ENCODE peak calls at places on chromosome 3, in eight cellular contexts. S is thoracic aorta; P is stimulated activated CD4-positive, alpha-beta T cell treated with anti-CD3 and anti-CD28 coated beads, Interleukin-1b, Interleukin-23, amount 100 ng/mL, for 1 hour; D is uterus; N is NCI-H1105; A is HCT116; F is activated T-helper 1 cell treated with Interleukin-2 at 50 U/mL for 16 hours; V is heart right ventricle. M is an unnamed sample.

GRCh38 chr3:15633159-15633558 is 31.6 kb downstream of the BTD start:
- DNase-seq in D (no peak), S (no peak), F (no peak), N (peak; percentile 26), A (no peak), P (no peak), V (no peak), M (no peak)

GRCh38 chr3:79639855-79640254 is 127.9 kb downstream of the ROBO1 start:
- DNase-seq in S (no peak), P (no peak), N (no peak), A (no peak), F (no peak), V (no peak), D (no peak), M (no peak)

GRCh38 chr3:9750556-9751411 is 1.0 kb downstream of the OGG1 start:
- DNase-seq in P (no peak), F (no peak), V (no peak), S (no peak), D (no peak), N (no peak), A (no peak), M (no peak)

GRCh38 chr3:40720351-40720750 is 195.6 kb downstream of the ZNF621 start:
- DNase-seq in A (no peak), S (no peak), N (no peak), F (no peak), P (no peak), D (no peak), V (no peak), M (no peak)

GRCh38 chr3:101779808-101780366 is 876 bp downstream of the NXPE3 start:
- DNase-seq in F (no peak), V (no peak), D (no peak), N (peak; percentile 50), S (no peak), P (no peak), A (no peak), M (no peak)

GRCh38 chr3:11245827-11246662 is 26.2 kb upstream of the ATG7 start:
- DNase-seq in F (no peak), A (no peak), V (no peak), P (no peak), S (no peak), N (no peak), D (no peak), M (no peak)

GRCh38 chr3:5841609-5842008 is 654.1 kb downstream of the EDEM1 start:
- DNase-seq in S (no peak), P (no peak), N (no peak), D (no peak), A (no peak), V (no peak), F (no peak), M (no peak)

GRCh38 chr3:102741105-102741504 is 306.3 kb downstream of the ZPLD1 start:
- DNase-seq in A (peak; percentile 8), D (no peak), F (no peak), N (no peak), P (no peak), V (no peak), S (no peak), M (no peak)

GRCh38 chr3:138220788-138221187 is 33.7 kb downstream of the ARMC8 start:
- DNase-seq in N (no peak), V (no peak), S (no peak), D (no peak), A (no peak), P (no peak), F (no peak), M (no peak)

GRCh38 chr3:65483475-65483874 is 555.2 kb downstream of the MAGI1 start:
- DNase-seq in N (peak; percentile 12), A (no peak), P (no peak), V (peak; percentile 44), S (no peak), F (no peak), D (peak; percentile 22), M (no peak)

GRCh38 chr3:154971341-154971740 is 108.8 kb upstream of the MME start:
- DNase-seq in N (no peak), D (no peak), P (no peak), F (no peak), S (no peak), V (no peak), A (no peak), M (no peak)

GRCh38 chr3:180250172-180250571 is 213.4 kb upstream of the PEX5L start:
- DNase-seq in S (no peak), D (no peak), P (no peak), F (no peak), V (no peak), N (no peak), A (no peak), M (no peak)

GRCh38 chr3:144687862-144688261 is 716.2 kb downstream of the DIPK2A start:
- DNase-seq in V (no peak), P (no peak), N (no peak), F (no peak), A (no peak), S (no peak), D (no peak), M (no peak)

GRCh38 chr3:30198162-30198561 is 408.2 kb upstream of the TGFBR2 start:
- DNase-seq in N (no peak), S (no peak), D (no peak), P (no peak), F (no peak), V (no peak), A (no peak), M (no peak)

GRCh38 chr3:62874398-62875102 is 666 bp downstream of the CADPS start:
- DNase-seq in P (no peak), V (no peak), N (no peak), S (no peak), A (no peak), F (no peak), D (no peak), M (no peak)

GRCh38 chr3:70108072-70108471 is 108.5 kb downstream of the SAMMSON start:
- DNase-seq in D (no peak), F (no peak), V (no peak), N (no peak), A (no peak), P (no peak), S (no peak), M (no peak)

GRCh38 chr3:84877092-84877491 is 81.7 kb upstream of the CADM2 start:
- DNase-seq in N (no peak), V (no peak), F (no peak), S (no peak), D (no peak), A (no peak), P (no peak), M (no peak)

GRCh38 chr3:15113468-15113867 is 14.5 kb upstream of the RBSN start:
- DNase-seq in S (no peak), V (no peak), N (peak; percentile 50), D (no peak), P (no peak), A (no peak), F (no peak), M (no peak)

GRCh38 chr3:3800076-3800448 is 831 bp downstream of the LRRN1 start:
- DNase-seq in A (no peak), D (peak; percentile 19), S (no peak), P (no peak), F (no peak), N (no peak), V (no peak), M (no peak)

GRCh38 chr3:194121881-194122280 is 14.1 kb upstream of the HES1 start:
- DNase-seq in A (no peak), S (no peak), D (no peak), N (no peak), F (no peak), V (no peak), P (no peak), M (no peak)

GRCh38 chr3:129014148-129014547 is 13.0 kb downstream of the EFCC1 start:
- DNase-seq in S (no peak), D (no peak), N (no peak), V (no peak), A (no peak), F (no peak), P (no peak), M (no peak)

GRCh38 chr3:71010731-71011455 is 572.6 kb downstream of the FOXP1 start:
- DNase-seq in P (peak; percentile 18), V (no peak), F (no peak), S (no peak), N (no peak), A (no peak), D (no peak), M (peak; percentile 8)

GRCh38 chr3:71244153-71245051 is 339.1 kb downstream of the FOXP1 start:
- DNase-seq in P (no peak), D (peak; percentile 69), N (no peak), A (no peak), V (no peak), F (no peak), S (no peak), M (no peak)

GRCh38 chr3:32375596-32375930 is 16.1 kb upstream of the CMTM7 start:
- DNase-seq in V (no peak), S (no peak), P (no peak), F (no peak), N (no peak), D (no peak), A (no peak), M (no peak)

GRCh38 chr3:40179016-40179415 is 130.5 kb upstream of the EIF1B start:
- DNase-seq in S (peak; percentile 13), A (peak; percentile 54), P (no peak), V (peak; percentile 62), D (peak; percentile 52), N (no peak), F (no peak), M (peak; percentile 9)

GRCh38 chr3:46076606-46077005 is 49.3 kb upstream of the XCR1 start:
- DNase-seq in A (no peak), S (no peak), D (no peak), P (no peak), F (no peak), V (no peak), N (no peak), M (no peak)

GRCh38 chr3:15324335-15324734 is 8.1 kb downstream of the SH3BP5 start:
- DNase-seq in N (no peak), A (no peak), S (no peak), V (peak; percentile 59), P (no peak), D (peak; percentile 71), F (no peak), M (no peak)

GRCh38 chr3:177294221-177294620 is 96.9 kb upstream of the TBL1XR1 start:
- DNase-seq in A (no peak), P (no peak), N (no peak), D (peak; percentile 69), F (no peak), V (no peak), S (peak; percentile 73), M (no peak)

GRCh38 chr3:43582876-43583275 is 38.9 kb downstream of the ANO10 start:
- DNase-seq in N (no peak), S (no peak), P (no peak), F (no peak), A (no peak), D (no peak), V (no peak), M (no peak)

GRCh38 chr3:38497026-38497425 is 886 bp downstream of the EXOG start:
- DNase-seq in D (no peak), N (no peak), S (no peak), P (no peak), V (no peak), F (no peak), A (no peak), M (no peak)

GRCh38 chr3:161263057-161263456 is 41.9 kb downstream of the NMD3 start:
- DNase-seq in A (no peak), F (no peak), V (no peak), N (no peak), D (no peak), P (no peak), S (no peak), M (no peak)